ENCODE peak calls at places on chromosomes 11 and 22, in four cellular contexts. I is AG04450; D is NCI-H345; K is stimulated activated CD4-positive, alpha-beta T cell treated with anti-CD3 and anti-CD28 coated beads, Interleukin-4, amount 100 ng/mL, for 48 hours. P is an unnamed sample.

GRCh38 chr11:23903044-23903704 is 593.7 kb upstream of the LUZP2 start:
- DNase-seq in I (peak), D (no peak), K (no peak), P (no peak)

GRCh38 chr11:75289919-75290318 is 49.3 kb downstream of the TPBGL start:
- DNase-seq in I (no peak), D (no peak), K (no peak), P (no peak)

GRCh38 chr22:45534339-45535192 is 31.9 kb downstream of the FBLN1 start:
- DNase-seq in I (peak), D (peak), K (no peak), P (no peak)

GRCh38 chr11:67507242-67507890 is 596 bp downstream of the CDK2AP2 start:
- DNase-seq in I (peak), D (peak), K (no peak), P (no peak)

GRCh38 chr11:100851584-100852152 is 164.6 kb downstream of the ARHGAP42 start:
- DNase-seq in I (no peak), D (no peak), K (no peak), P (no peak)

GRCh38 chr11:8699903-8700302 is 17.3 kb downstream of the RPL27A start:
- DNase-seq in I (no peak), D (no peak), K (no peak), P (no peak)

GRCh38 chr11:14029971-14030531 is 67.5 kb downstream of the SPON1 start:
- DNase-seq in I (peak), D (peak), K (no peak), P (no peak)

GRCh38 chr11:83681944-83682644 is 395.9 kb upstream of the CCDC90B start:
- DNase-seq in I (no peak), D (peak), K (no peak), P (no peak)

GRCh38 chr22:50306753-50307749 is at the start of gene PLXNB2:
- DNase-seq in I (peak), D (peak), K (no peak), P (peak)

GRCh38 chr11:100981196-100981824 is 148.3 kb downstream of the PGR start:
- DNase-seq in I (no peak), D (no peak), K (no peak), P (no peak)

GRCh38 chr11:84142411-84142810 is 856.2 kb upstream of the CCDC90B start:
- DNase-seq in I (no peak), D (no peak), K (no peak), P (no peak)

GRCh38 chr11:95144313-95145235 is 54.9 kb downstream of the ENDOD1 start:
- DNase-seq in I (no peak), D (no peak), K (no peak), P (no peak)